ENCODE peak calls at places on chromosomes 13 and 19, in ten cellular contexts. H is nephron progenitor cell, B is ELF-1, G is T-helper 22 cell, Q is GM03348, U is NCI-H2081, O is SHP77, Y is HT1080, P is D721Med, X is T follicular helper cell. T is an unnamed sample.

GRCh38 chr19:42086770-42087550 is 11.0 kb downstream of the ZNF574 start:
- DNase-seq in H (no peak), B (peak; percentile 14), G (no peak), Q (no peak), U (no peak), O (no peak), Y (no peak), P (no peak), X (no peak), T (no peak)

GRCh38 chr13:22735381-22735995 is 445.3 kb upstream of the SGCG start:
- DNase-seq in H (no peak), B (peak; percentile 21), G (no peak), Q (no peak), U (no peak), O (peak; percentile 13), Y (no peak), P (no peak), X (no peak), T (peak; percentile 33)

GRCh38 chr19:42471554-42472249 is 29.0 kb upstream of the CXCL17 start:
- DNase-seq in H (no peak), B (peak; percentile 36), G (no peak), Q (no peak), U (no peak), O (no peak), Y (no peak), P (no peak), X (no peak), T (peak; percentile 58)

GRCh38 chr13:83731113-83731512 is 151.2 kb downstream of the SLITRK1 start:
- DNase-seq in H (no peak), B (no peak), G (no peak), Q (no peak), U (no peak), O (no peak), Y (no peak), P (no peak), X (no peak), T (no peak)

GRCh38 chr13:33053397-33054066 is 37.3 kb downstream of the KL start:
- DNase-seq in H (no peak), B (no peak), G (no peak), Q (peak; percentile 22), U (no peak), O (no peak), Y (no peak), P (no peak), X (no peak), T (no peak)

GRCh38 chr13:40145139-40145538 is 489.7 kb downstream of the COG6 start:
- DNase-seq in H (no peak), B (no peak), G (no peak), Q (no peak), U (no peak), O (no peak), Y (no peak), P (no peak), X (no peak), T (no peak)

GRCh38 chr13:36323951-36324566 is 22.1 kb downstream of the SPART start:
- DNase-seq in H (no peak), B (peak; percentile 76), G (no peak), Q (peak; percentile 35), U (no peak), O (no peak), Y (no peak), P (no peak), X (no peak), T (no peak)

GRCh38 chr13:66461021-66461420 is 769.1 kb downstream of the PCDH9 start:
- DNase-seq in H (no peak), B (no peak), G (no peak), Q (no peak), U (no peak), O (no peak), Y (no peak), P (no peak), X (no peak), T (peak; percentile 2)